ENCODE peak calls at places on chromosomes 5 and 9, in four cellular contexts. K is stimulated activated effector memory CD8-positive, alpha-beta T cell treated with anti-CD3 and anti-CD28 coated beads, Interleukin-12 subunit alpha, Interleukin-12 subunit beta, amount 100 ng/mL, for 72 hours; A is GM23338; Z is GM04504. W is an unnamed sample.

GRCh38 chr5:92741906-92742305 is 839.1 kb downstream of the NR2F1-AS1 start:
- DNase-seq in K (no peak), A (no peak), Z (no peak), W (no peak)

GRCh38 chr5:103394676-103395075 is 136.1 kb downstream of the MACIR start:
- DNase-seq in K (no peak), A (no peak), Z (no peak), W (no peak)

GRCh38 chr9:133449760-133450159 is 10.0 kb upstream of the CACFD1 start:
- DNase-seq in K (no peak), A (no peak), Z (no peak), W (no peak)

GRCh38 chr9:9003184-9003583 is 1203.6 kb upstream of the DMAC1 start:
- DNase-seq in K (no peak), A (peak), Z (no peak), W (no peak)

GRCh38 chr5:116892993-116893392 is 318.4 kb upstream of the SEMA6A start:
- DNase-seq in K (no peak), A (no peak), Z (no peak), W (no peak)

GRCh38 chr5:127814225-127814973 is 111.2 kb downstream of the CCDC192 start:
- DNase-seq in K (no peak), A (no peak), Z (no peak), W (no peak)

GRCh38 chr9:135295556-135296300 is 183.9 kb upstream of the PPP1R26 start:
- DNase-seq in K (no peak), A (peak), Z (no peak), W (no peak)

GRCh38 chr5:10503997-10504761 is 59.7 kb upstream of the ANKRD33B start:
- DNase-seq in K (no peak), A (no peak), Z (no peak), W (peak)

GRCh38 chr5:33401482-33402390 is 39.0 kb upstream of the TARS1 start:
- DNase-seq in K (no peak), A (no peak), Z (peak), W (no peak)

GRCh38 chr5:56026863-56027300 is 32.1 kb upstream of the IL6ST start:
- DNase-seq in K (peak), A (no peak), Z (peak), W (no peak)

GRCh38 chr5:143121135-143121474 is 282.4 kb downstream of the NR3C1 start:
- DNase-seq in K (peak), A (peak), Z (no peak), W (no peak)

GRCh38 chr5:95446009-95446408 is 54.8 kb downstream of the FAM81B start:
- DNase-seq in K (no peak), A (no peak), Z (peak), W (no peak)

GRCh38 chr5:139764250-139764791 is 31.3 kb upstream of the PSD2 start:
- DNase-seq in K (no peak), A (peak), Z (no peak), W (no peak)

GRCh38 chr5:168327019-168327421 is 35.6 kb downstream of the WWC1 start:
- DNase-seq in K (no peak), A (no peak), Z (no peak), W (no peak)

GRCh38 chr5:136458481-136458880 is 93.1 kb upstream of the TRPC7 start:
- DNase-seq in K (no peak), A (no peak), Z (no peak), W (no peak)

GRCh38 chr5:176519810-176520720 is 17.1 kb downstream of the RNF44 start:
- DNase-seq in K (no peak), A (peak), Z (no peak), W (no peak)

GRCh38 chr5:124461857-124462423 is 284.5 kb downstream of the ZNF608 start:
- DNase-seq in K (no peak), A (no peak), Z (no peak), W (peak)

GRCh38 chr5:155343468-155343867 is 329.9 kb downstream of the KIF4B start:
- DNase-seq in K (no peak), A (no peak), Z (no peak), W (no peak)

GRCh38 chr5:67306997-67307580 is 110.5 kb upstream of the CD180 start:
- DNase-seq in K (no peak), A (no peak), Z (no peak), W (no peak)

GRCh38 chr9:87122947-87123685 is 175.8 kb upstream of the GAS1 start:
- DNase-seq in K (no peak), A (no peak), Z (peak), W (no peak)

GRCh38 chr9:18109670-18110069 is 364.3 kb upstream of the ADAMTSL1 start:
- DNase-seq in K (no peak), A (no peak), Z (no peak), W (no peak)

GRCh38 chr5:170597109-170597741 is 93.4 kb downstream of the KCNIP1 start:
- DNase-seq in K (peak), A (no peak), Z (peak), W (no peak)

GRCh38 chr9:134551176-134551575 is 90.4 kb upstream of the COL5A1 start:
- DNase-seq in K (no peak), A (no peak), Z (no peak), W (no peak)

GRCh38 chr5:67996596-67996995 is 219.0 kb upstream of the PIK3R1 start:
- DNase-seq in K (no peak), A (no peak), Z (no peak), W (peak)

GRCh38 chr5:160001457-160001856 is 7.5 kb upstream of the TTC1 start:
- DNase-seq in K (no peak), A (no peak), Z (no peak), W (no peak)

GRCh38 chr5:87268970-87269377 is 1.3 kb downstream of the RASA1 start:
- DNase-seq in K (no peak), A (no peak), Z (no peak), W (no peak)

GRCh38 chr9:89226076-89226475 is 47.5 kb upstream of the SHC3 start:
- DNase-seq in K (no peak), A (peak), Z (no peak), W (no peak)

GRCh38 chr9:121399126-121399882 is 29.3 kb upstream of the STOM start:
- DNase-seq in K (no peak), A (no peak), Z (no peak), W (no peak)

GRCh38 chr5:168991311-168991710 is 309.6 kb downstream of the SLIT3 start:
- DNase-seq in K (no peak), A (no peak), Z (no peak), W (no peak)

GRCh38 chr5:34930527-34930844 is 1.1 kb downstream of the DNAJC21 start:
- DNase-seq in K (no peak), A (no peak), Z (no peak), W (no peak)

W was measured in DMS79.